ENCODE peak calls at places on chromosomes 11 and 22, in five cellular contexts. Z is esophagus muscularis mucosa, L is uterus, C is tibial nerve, F is transverse colon. U is an unnamed sample.

GRCh38 chr11:110128161-110128560 is 35.0 kb downstream of the ZC3H12C start:
- DNase-seq in F (no peak), C (no peak), L (no peak), Z (no peak), U (no peak)

GRCh38 chr22:41256254-41256897 is 15.6 kb upstream of the CHADL start:
- DNase-seq in F (no peak), Z (no peak), L (peak), C (no peak), U (no peak)

GRCh38 chr11:118610220-118610772 is 2.9 kb downstream of the PHLDB1 start:
- DNase-seq in Z (no peak), F (no peak), C (no peak), L (no peak), U (no peak)

GRCh38 chr11:76248210-76248609 is 41.9 kb upstream of the WNT11 start:
- DNase-seq in C (no peak), L (no peak), Z (no peak), F (no peak), U (no peak)

GRCh38 chr22:49712195-49712791 is 115.4 kb downstream of the BRD1 start:
- DNase-seq in L (no peak), Z (no peak), C (no peak), F (no peak), U (peak)

GRCh38 chr22:41603873-41604332 is 14.3 kb upstream of the PMM1 start:
- DNase-seq in L (no peak), Z (no peak), C (no peak), F (no peak), U (no peak)

GRCh38 chr11:6062691-6063358 is 32.3 kb upstream of the OR56A1 start:
- DNase-seq in C (no peak), F (no peak), Z (no peak), L (no peak), U (no peak)

GRCh38 chr11:116772443-116773202 is at the start of gene BUD13:
- DNase-seq in L (peak), F (peak), C (peak), Z (peak), U (peak)

GRCh38 chr11:19344661-19345518 is 104.1 kb upstream of the E2F8 start:
- DNase-seq in Z (no peak), F (peak), L (no peak), C (no peak), U (peak)

GRCh38 chr11:102780491-102780918 is at the start of gene MMP10:
- DNase-seq in L (no peak), C (no peak), F (no peak), Z (no peak), U (no peak)

GRCh38 chr11:24593332-24593731 is 96.5 kb downstream of the LUZP2 start:
- DNase-seq in L (no peak), Z (no peak), F (no peak), C (no peak), U (no peak)

GRCh38 chr22:42560781-42561180 is 7.0 kb downstream of the SERHL2 start:
- DNase-seq in F (no peak), Z (no peak), L (no peak), C (no peak), U (no peak)

GRCh38 chr11:124109377-124109776 is 5.9 kb upstream of the VWA5A start:
- DNase-seq in F (no peak), C (no peak), L (no peak), Z (no peak), U (no peak)

GRCh38 chr22:46758867-46759290 is 3.6 kb upstream of the TBC1D22A start:
- DNase-seq in L (no peak), C (peak), Z (no peak), F (peak), U (peak)
- TF ChIP-seq CTCF in L (peak), C (peak), Z (peak), F (peak), U (peak)

GRCh38 chr11:64859542-64860414 is 15.3 kb upstream of the CDC42BPG start:
- DNase-seq in C (no peak), L (no peak), F (peak), Z (no peak), U (no peak)

GRCh38 chr11:64858467-64859401 is 14.3 kb upstream of the CDC42BPG start:
- DNase-seq in Z (no peak), F (peak), L (no peak), C (no peak), U (peak)

GRCh38 chr11:64856382-64857227 is 12.2 kb upstream of the CDC42BPG start:
- DNase-seq in Z (no peak), F (peak), C (no peak), L (peak), U (peak)

GRCh38 chr11:64855596-64856304 is 11.3 kb upstream of the CDC42BPG start:
- DNase-seq in L (no peak), Z (no peak), F (no peak), C (no peak), U (peak)

GRCh38 chr11:64857485-64857884 is 13.0 kb upstream of the CDC42BPG start:
- DNase-seq in Z (no peak), L (no peak), C (no peak), F (no peak), U (no peak)
- TF ChIP-seq POLR2A in Z (no peak), L (no peak), C (no peak), F (no peak), U (no peak)

GRCh38 chr11:3049430-3050243 is 7.6 kb downstream of the CARS1 start:
- DNase-seq in Z (no peak), F (peak), L (peak), C (peak), U (peak)

GRCh38 chr11:3050386-3051325 is 6.6 kb downstream of the CARS1 start:
- DNase-seq in L (no peak), Z (no peak), F (no peak), C (no peak), U (no peak)

GRCh38 chr11:3052109-3052479 is 5.1 kb downstream of the CARS1 start:
- DNase-seq in C (no peak), F (no peak), L (no peak), Z (no peak), U (no peak)

GRCh38 chr11:3051435-3052108 is 5.7 kb downstream of the CARS1 start:
- DNase-seq in F (no peak), C (no peak), L (no peak), Z (no peak), U (no peak)

DNA sequence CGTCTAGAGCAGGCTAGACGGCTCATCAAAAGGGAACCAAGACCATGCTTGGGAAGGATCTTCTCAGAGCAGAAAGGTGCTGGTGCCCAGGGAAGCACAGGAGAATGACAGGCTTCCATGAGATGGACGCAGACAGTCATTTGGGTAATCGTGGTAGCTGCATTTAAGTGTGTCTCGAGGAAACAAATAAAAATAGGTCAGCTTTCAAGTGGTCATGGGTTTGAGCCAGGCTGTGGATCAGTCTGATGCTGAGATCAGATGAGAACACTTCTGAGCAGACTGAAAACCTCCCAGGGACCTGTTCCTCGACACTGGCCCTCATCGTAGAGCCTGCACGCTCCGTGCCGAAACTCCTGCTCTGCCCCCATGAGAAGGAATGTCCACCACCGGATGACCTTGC is 4.7 kb downstream of the CARS1 start:
- DNase-seq in L (no peak), C (no peak), Z (no peak), F (no peak), U (no peak)
- TF ChIP-seq CTCF in L (no peak), C (no peak), Z (no peak), F (no peak), U (no peak)

GRCh38 chr11:125883375-125883774 is 4.1 kb upstream of the HYLS1 start:
- DNase-seq in C (no peak), L (no peak), F (no peak), Z (no peak), U (no peak)

GRCh38 chr11:125887373-125888324 is at the start of gene HYLS1:
- DNase-seq in L (peak), C (peak), F (peak), Z (peak), U (peak)

GRCh38 chr11:125890447-125891100 is 3.1 kb downstream of the HYLS1 start:
- DNase-seq in F (no peak), C (no peak), L (no peak), Z (no peak), U (no peak)

GRCh38 chr11:125892071-125892470 is 4.6 kb downstream of the HYLS1 start:
- DNase-seq in F (no peak), C (no peak), Z (no peak), L (no peak), U (no peak)

DNA sequence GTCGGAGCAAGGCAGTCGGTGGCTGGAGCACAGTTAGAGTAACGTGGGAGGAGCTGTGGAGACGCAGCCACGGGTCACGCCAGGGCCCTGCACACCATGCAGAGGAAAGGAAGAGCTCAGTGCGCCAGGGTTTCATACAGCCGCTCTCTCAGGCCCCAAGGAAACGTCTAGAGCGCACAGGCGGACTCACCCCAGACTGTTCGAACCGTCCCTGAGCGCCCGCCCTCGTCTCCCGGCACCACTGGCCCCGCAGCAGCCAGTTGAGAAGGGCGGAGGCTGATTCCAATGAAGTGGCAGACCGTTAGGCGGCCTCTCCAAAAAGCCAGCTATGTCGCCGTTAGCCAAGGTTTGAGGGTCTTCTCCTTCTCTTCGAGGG is 483 bp upstream of the HYLS1 start:
- DNase-seq in F (peak), C (peak), Z (no peak), L (peak), U (peak)
- TF ChIP-seq POLR2A in F (no peak), C (no peak), Z (no peak), L (no peak), U (no peak)

GRCh38 chr22:20762233-20762796 is 11.6 kb upstream of the SERPIND1 start:
- DNase-seq in L (no peak), C (no peak), F (no peak), Z (no peak), U (no peak)

GRCh38 chr22:20760084-20760483 is 13.8 kb upstream of the SERPIND1 start:
- DNase-seq in L (no peak), F (no peak), C (no peak), Z (no peak), U (no peak)

GRCh38 chr22:20756846-20757245 is 17.1 kb upstream of the SERPIND1 start:
- DNase-seq in F (no peak), C (no peak), L (no peak), Z (no peak), U (no peak)

GRCh38 chr22:20761536-20761935 is 12.4 kb upstream of the SERPIND1 start:
- DNase-seq in L (no peak), Z (no peak), F (no peak), C (no peak), U (no peak)

DNA sequence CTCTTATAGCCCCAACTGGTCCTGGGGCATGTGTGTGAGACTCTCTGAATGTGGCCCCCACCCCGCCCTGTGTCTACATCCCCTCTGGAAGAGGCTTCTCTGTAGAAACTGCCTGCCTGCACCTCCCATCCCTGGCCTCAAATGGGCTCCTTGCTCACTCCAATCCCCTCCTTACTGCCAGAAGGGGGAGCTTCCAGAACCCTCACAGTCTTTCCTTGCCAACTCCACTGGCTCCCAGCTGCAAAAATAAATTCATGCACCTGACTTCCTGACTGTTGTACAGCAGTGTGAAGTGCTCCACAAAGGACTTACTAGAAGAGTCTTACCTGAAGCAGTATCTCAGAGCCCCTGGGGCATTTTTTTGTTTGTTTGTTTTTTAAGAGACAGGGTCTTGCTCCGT is 15.2 kb upstream of the SERPIND1 start:
- DNase-seq in F (no peak), L (no peak), Z (no peak), C (no peak), U (no peak)
- TF ChIP-seq CTCF in F (no peak), L (no peak), Z (no peak), C (no peak), U (no peak)

GRCh38 chr11:47645500-47645899 is 3.1 kb upstream of the MTCH2 start:
- DNase-seq in F (no peak), L (no peak), Z (no peak), C (no peak), U (no peak)

GRCh38 chr11:47646019-47646418 is 3.7 kb upstream of the MTCH2 start:
- DNase-seq in Z (no peak), C (no peak), L (no peak), F (no peak), U (no peak)

GRCh38 chr11:47641585-47642098 is 717 bp downstream of the MTCH2 start:
- DNase-seq in C (peak), F (no peak), L (no peak), Z (no peak), U (no peak)

DNA sequence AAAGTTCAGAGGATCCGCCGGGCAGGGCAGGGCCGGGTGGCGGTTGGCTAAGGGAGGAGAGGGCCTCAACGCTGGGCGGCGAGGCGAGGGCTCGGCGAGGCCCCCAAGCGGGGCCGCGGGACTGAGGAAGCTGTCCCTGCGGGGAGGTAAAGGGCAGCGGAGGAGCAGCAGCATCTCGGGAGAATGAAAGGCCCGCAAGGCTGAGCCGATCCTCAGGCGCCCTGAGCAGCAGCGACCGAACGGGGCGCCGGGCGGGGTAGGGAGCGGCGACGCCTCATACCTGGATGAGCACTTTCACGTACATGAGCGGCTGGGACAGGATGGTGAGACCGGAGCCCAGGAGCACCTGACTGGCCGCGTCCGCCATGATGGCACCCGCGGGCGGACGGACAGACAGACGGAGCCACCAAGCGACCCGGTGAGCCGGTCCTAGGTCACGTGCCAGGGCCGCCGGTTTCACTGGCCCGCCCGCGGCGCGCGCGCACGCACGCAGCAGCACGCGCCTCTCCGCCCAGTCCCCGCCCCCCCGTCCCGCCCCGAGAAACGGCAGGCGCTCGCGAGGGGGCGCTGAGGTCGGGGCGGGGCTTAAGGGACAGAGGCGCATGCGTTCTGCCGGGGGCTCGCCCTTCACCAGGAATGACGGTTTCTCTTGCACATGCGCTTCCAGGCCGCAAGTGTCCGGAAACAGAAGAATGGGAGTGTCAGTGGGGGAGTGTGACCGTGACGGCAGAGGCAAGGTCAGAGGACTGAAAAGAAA is at the start of gene MTCH2:
- DNase-seq in L (peak), Z (peak), F (peak), C (peak), U (peak)
- TF ChIP-seq POLR2A in L (peak), Z (peak), F (peak), C (peak), U (peak)

GRCh38 chr22:37566329-37566837 is 6.1 kb downstream of the CDC42EP1 start:
- DNase-seq in Z (no peak), F (peak), L (no peak), C (no peak), U (no peak)
- TF ChIP-seq CTCF in Z (no peak), F (no peak), L (no peak), C (no peak), U (no peak)

DNA sequence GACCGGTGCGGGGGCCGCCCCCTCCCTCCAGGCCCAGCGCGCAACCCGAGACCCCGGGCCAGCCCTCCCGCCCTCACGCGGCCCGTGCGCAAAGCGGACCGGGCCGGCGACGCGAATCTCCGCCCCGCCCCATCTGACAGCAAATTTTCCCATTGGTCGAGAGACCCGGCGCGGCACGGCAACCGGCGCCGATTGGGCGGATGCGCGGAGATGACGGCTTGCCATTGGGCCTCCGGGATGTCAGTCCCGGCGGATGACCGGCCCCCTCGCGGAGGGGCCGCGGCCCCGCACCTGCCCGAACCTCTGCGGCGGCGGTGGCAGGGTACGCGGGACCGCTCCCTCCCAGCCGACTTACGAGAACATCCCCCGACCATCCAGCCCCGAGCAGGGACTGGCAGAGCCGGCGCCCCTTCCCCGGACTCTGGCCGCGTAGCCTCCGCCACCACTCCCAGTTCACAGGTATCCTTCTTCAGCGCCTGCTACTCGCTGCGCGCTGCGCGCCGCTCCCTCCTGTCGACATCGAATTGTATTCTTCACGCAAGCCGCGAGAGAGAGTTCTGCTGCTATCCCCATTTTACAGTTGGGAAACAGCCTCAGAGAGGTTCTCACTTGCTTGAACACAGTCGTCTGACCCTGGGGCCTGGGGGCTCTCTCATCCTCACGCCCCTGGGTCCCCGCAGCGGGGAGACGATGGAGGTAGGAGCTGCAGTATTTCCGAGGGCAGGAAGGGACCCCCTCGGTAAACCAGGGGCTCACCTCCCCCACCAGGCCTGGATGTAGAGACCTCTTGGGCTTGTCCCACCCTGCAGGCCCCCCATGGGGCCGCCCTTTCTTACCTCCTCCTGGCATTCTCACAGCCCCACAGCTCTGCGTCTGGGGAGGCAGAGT is at the start of gene ARVCF:
- DNase-seq in C (peak), F (peak), L (peak), Z (peak), U (peak)
- TF ChIP-seq POLR2A in C (no peak), F (no peak), L (no peak), Z (no peak), U (no peak)

DNA sequence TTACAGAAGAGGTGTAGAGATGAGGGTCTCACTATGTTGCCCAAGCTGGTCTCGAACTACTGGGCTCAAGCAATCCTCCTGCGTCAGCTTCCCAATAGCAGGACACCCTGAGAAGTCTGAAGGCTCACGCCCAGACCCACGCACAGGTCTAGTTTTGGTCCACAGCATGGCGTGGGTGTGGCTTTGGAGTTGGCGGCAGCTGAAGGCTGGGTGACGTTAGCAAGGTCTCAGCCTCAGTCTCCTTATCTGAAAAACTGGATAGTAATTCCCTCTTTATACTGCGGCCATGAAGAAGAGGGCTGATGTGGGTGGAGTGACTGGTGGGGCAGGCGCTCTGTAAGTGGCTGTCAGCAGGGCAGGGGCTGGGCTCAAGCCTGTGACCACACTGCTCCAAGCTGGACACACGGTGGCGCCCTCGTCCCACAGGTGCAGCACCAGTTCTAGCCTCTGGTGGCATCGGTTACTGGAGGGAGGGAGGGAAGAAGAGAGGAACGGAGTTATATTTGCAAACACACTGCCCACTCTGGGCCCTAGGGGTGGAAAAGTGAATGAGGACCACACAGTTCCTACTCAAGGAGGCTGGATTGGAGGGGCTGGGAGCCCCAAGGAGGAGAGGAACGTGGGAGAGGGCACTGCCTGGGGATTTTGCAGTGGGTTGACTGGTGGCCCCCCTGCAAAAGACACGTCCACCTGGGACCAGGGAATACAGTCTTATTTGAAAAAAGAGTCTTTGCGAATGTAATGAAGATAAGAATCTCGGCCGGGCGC is 19.6 kb upstream of the CARD10 start:
- DNase-seq in L (peak), F (peak), C (peak), Z (peak), U (peak)
- TF ChIP-seq CTCF in L (peak), F (peak), C (peak), Z (peak), U (peak)

DNA sequence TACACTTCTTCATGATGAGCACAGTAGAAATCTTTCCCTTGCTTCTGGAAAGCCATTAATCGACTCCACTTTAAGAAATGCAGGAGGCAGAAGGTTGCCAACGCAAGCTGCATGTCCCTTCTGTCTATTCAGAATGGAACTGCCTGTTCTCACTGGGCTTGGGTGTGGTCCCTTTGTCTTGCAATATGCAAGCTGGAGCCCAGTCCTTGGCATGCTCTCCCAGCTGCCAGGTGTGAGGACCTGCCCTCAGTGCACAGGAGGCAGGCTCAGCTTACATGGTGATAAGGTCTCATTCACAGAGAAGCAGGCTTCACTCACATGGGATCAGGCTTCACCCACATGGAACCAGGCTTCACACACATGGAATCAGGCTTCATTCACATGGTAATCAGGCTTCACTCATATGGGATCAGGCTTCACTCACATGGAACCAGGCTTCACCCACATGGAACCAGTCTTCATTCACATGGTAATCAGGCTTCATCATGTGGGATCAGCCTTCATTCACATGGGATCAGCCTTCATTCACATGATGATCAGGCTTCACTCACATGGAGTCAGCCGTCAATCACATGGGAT is 59.2 kb upstream of the USP47 start:
- DNase-seq in C (no peak), F (peak), Z (peak), L (no peak), U (no peak)
- TF ChIP-seq POLR2A in C (no peak), F (no peak), Z (no peak), L (no peak), U (no peak)

U was measured in adrenal gland.